ENCODE peak calls at places on chromosome 22, in five cellular contexts. V is GM12891; K is activated naive CD4-positive, alpha-beta T cell; H is A549; W is NCI-H774. P is an unnamed sample.

GRCh38 chr22:32701021-32701420 is 100.5 kb upstream of the TIMP3 start:
- DNase-seq in W (no peak), H (no peak), K (no peak), V (no peak), P (no peak)

GRCh38 chr22:39349967-39350802 is at the start of gene SYNGR1:
- DNase-seq in K (no peak), H (no peak), V (no peak), W (no peak), P (no peak)

GRCh38 chr22:19178065-19178658 is 374 bp downstream of the SLC25A1 start:
- DNase-seq in K (peak), H (peak), W (peak), V (peak), P (no peak)

GRCh38 chr22:22696104-22696503 is 51.7 kb downstream of the GGTLC2 start:
- DNase-seq in K (no peak), H (no peak), V (no peak), W (no peak), P (no peak)

GRCh38 chr22:29623553-29624169 is 20.2 kb downstream of the NF2 start:
- DNase-seq in K (no peak), H (no peak), W (no peak), V (no peak), P (peak)

GRCh38 chr22:50507991-50508884 is at the start of gene NCAPH2:
- DNase-seq in H (peak), V (peak), K (no peak), W (peak), P (peak)

GRCh38 chr22:40609216-40609615 is 27.3 kb downstream of the MRTFA start:
- DNase-seq in K (no peak), V (no peak), W (no peak), H (no peak), P (no peak)

GRCh38 chr22:29030016-29030617 is 31.5 kb downstream of the C22orf31 start:
- DNase-seq in H (no peak), K (no peak), W (no peak), V (no peak), P (no peak)

GRCh38 chr22:41862160-41862529 is 29.2 kb downstream of the SREBF2 start:
- DNase-seq in W (no peak), V (no peak), K (peak), H (no peak), P (peak)

GRCh38 chr22:40444483-40444787 is 74.0 kb downstream of the SGSM3 start:
- DNase-seq in K (no peak), V (no peak), W (no peak), H (no peak), P (no peak)

GRCh38 chr22:38755155-38755910 is 465 bp downstream of the SUN2 start:
- DNase-seq in K (peak), V (no peak), H (peak), W (no peak), P (peak)

GRCh38 chr22:30754521-30754920 is 59.8 kb downstream of the OSBP2 start:
- DNase-seq in V (no peak), K (no peak), H (no peak), W (no peak), P (no peak)

GRCh38 chr22:19801340-19802000 is 40.9 kb downstream of the TBX1 start:
- DNase-seq in V (no peak), H (no peak), K (no peak), W (no peak), P (no peak)

GRCh38 chr22:39246690-39247332 is 2.0 kb upstream of the PDGFB start:
- DNase-seq in W (no peak), K (no peak), V (no peak), H (no peak), P (no peak)

GRCh38 chr22:40478456-40479125 is 108.2 kb downstream of the SGSM3 start:
- DNase-seq in K (no peak), V (no peak), H (no peak), W (no peak), P (no peak)

GRCh38 chr22:29331213-29331612 is 15.7 kb upstream of the RASL10A start:
- DNase-seq in H (no peak), W (no peak), V (no peak), K (no peak), P (no peak)

GRCh38 chr22:40177738-40178416 is at the start of gene TNRC6B:
- DNase-seq in V (peak), W (peak), K (peak), H (peak), P (peak)

GRCh38 chr22:20979243-20979809 is 2.8 kb upstream of the LZTR1 start:
- DNase-seq in K (peak), W (no peak), V (peak), H (no peak), P (peak)

GRCh38 chr22:39267966-39268365 is 23.2 kb upstream of the PDGFB start:
- DNase-seq in H (no peak), K (no peak), W (no peak), V (no peak), P (no peak)

GRCh38 chr22:16793831-16794230 is 31.4 kb downstream of the XKR3 start:
- DNase-seq in W (no peak), V (no peak), K (no peak), H (no peak), P (no peak)

GRCh38 chr22:24406322-24407277 is 20.8 kb upstream of the ADORA2A start:
- DNase-seq in V (no peak), K (no peak), H (no peak), W (no peak), P (no peak)

GRCh38 chr22:23263651-23264555 is 83.6 kb downstream of the BCR start:
- DNase-seq in H (no peak), W (no peak), K (peak), V (no peak), P (peak)

GRCh38 chr22:44640618-44641155 is 61.3 kb upstream of the PRR5 start:
- DNase-seq in W (no peak), K (no peak), H (no peak), V (no peak), P (no peak)

GRCh38 chr22:22810018-22810427 is 77.6 kb upstream of the IGLL5 start:
- DNase-seq in W (peak), K (peak), H (peak), V (no peak), P (peak)

GRCh38 chr22:30249049-30250038 is 2.8 kb upstream of the LIF start:
- DNase-seq in K (no peak), V (no peak), H (no peak), W (no peak), P (no peak)

GRCh38 chr22:27299181-27300085 is 502.1 kb downstream of the MN1 start:
- DNase-seq in V (no peak), W (no peak), K (no peak), H (no peak), P (no peak)

GRCh38 chr22:47281126-47282106 is 519.0 kb downstream of the TBC1D22A start:
- DNase-seq in W (no peak), K (no peak), V (no peak), H (peak), P (no peak)

GRCh38 chr22:48940988-48941902 is 886.4 kb downstream of the BRD1 start:
- DNase-seq in W (no peak), H (no peak), V (no peak), K (no peak), P (no peak)

GRCh38 chr22:49348631-49349030 is 479.0 kb downstream of the BRD1 start:
- DNase-seq in V (no peak), H (no peak), K (no peak), W (no peak), P (no peak)

GRCh38 chr22:31821572-31821971 is 67.8 kb downstream of the DEPDC5 start:
- DNase-seq in V (no peak), K (no peak), H (no peak), W (no peak), P (no peak)

GRCh38 chr22:35995345-35995744 is 33.3 kb downstream of the RBFOX2 start:
- DNase-seq in K (no peak), H (no peak), V (no peak), W (no peak), P (no peak)

GRCh38 chr22:28232231-28232630 is 313.2 kb upstream of the PITPNB start:
- DNase-seq in K (no peak), H (no peak), V (no peak), W (no peak), P (no peak)